ENCODE peak calls at places on chromosomes 13 and 19, in four cellular contexts. One of them, this sample, is unnamed.

GRCh38 chr13:75904012-75904411 is 267.9 kb downstream of the LMO7 start:
- DNase-seq in cardiac fibroblast: no peak
- DNase-seq in ureter: no peak
- DNase-seq in bronchial epithelial cell: no peak
- DNase-seq in this sample: no peak

GRCh38 chr13:44713793-44714469 is 137.8 kb upstream of the TSC22D1 start:
- DNase-seq in cardiac fibroblast: peak
- DNase-seq in bronchial epithelial cell: peak
- DNase-seq in ureter: no peak
- DNase-seq in this sample: no peak

GRCh38 chr13:51587372-51587771 is 3.1 kb downstream of the WDFY2 start:
- DNase-seq in bronchial epithelial cell: no peak
- DNase-seq in ureter: no peak
- DNase-seq in cardiac fibroblast: no peak
- DNase-seq in this sample: no peak

GRCh38 chr13:76873454-76873853 is 12.8 kb downstream of the KCTD12 start:
- DNase-seq in cardiac fibroblast: no peak
- DNase-seq in ureter: no peak
- DNase-seq in bronchial epithelial cell: no peak
- DNase-seq in this sample: no peak

GRCh38 chr13:71866173-71867091 is 572 bp downstream of the DACH1 start:
- DNase-seq in ureter: peak
- DNase-seq in cardiac fibroblast: peak
- DNase-seq in bronchial epithelial cell: no peak
- DNase-seq in this sample: no peak

GRCh38 chr19:47190167-47190727 is 40.8 kb downstream of the BBC3 start:
- DNase-seq in ureter: peak
- DNase-seq in cardiac fibroblast: peak
- DNase-seq in bronchial epithelial cell: peak
- DNase-seq in this sample: no peak

GRCh38 chr19:17647071-17648020 is 40.8 kb downstream of the UNC13A start:
- DNase-seq in ureter: no peak
- DNase-seq in cardiac fibroblast: no peak
- DNase-seq in bronchial epithelial cell: no peak
- DNase-seq in this sample: no peak

GRCh38 chr13:51999525-51999924 is 11.7 kb downstream of the ATP7B start:
- DNase-seq in ureter: peak
- DNase-seq in cardiac fibroblast: peak
- DNase-seq in bronchial epithelial cell: peak
- DNase-seq in this sample: no peak

GRCh38 chr19:40249201-40249600 is 22.7 kb upstream of the CCNP start:
- DNase-seq in bronchial epithelial cell: no peak
- DNase-seq in ureter: no peak
- DNase-seq in cardiac fibroblast: no peak
- DNase-seq in this sample: no peak

GRCh38 chr19:43310221-43310620 is 40.9 kb upstream of the PSG9 start:
- DNase-seq in bronchial epithelial cell: peak
- DNase-seq in ureter: no peak
- DNase-seq in cardiac fibroblast: no peak
- DNase-seq in this sample: peak

GRCh38 chr13:38872693-38873092 is 117.9 kb downstream of the STOML3 start:
- DNase-seq in cardiac fibroblast: peak
- DNase-seq in bronchial epithelial cell: peak
- DNase-seq in ureter: no peak
- DNase-seq in this sample: no peak

GRCh38 chr13:113599396-113599795 is 14.8 kb downstream of the TFDP1 start:
- DNase-seq in ureter: no peak
- DNase-seq in cardiac fibroblast: no peak
- DNase-seq in bronchial epithelial cell: no peak
- DNase-seq in this sample: no peak

GRCh38 chr13:90696254-90696653 is 651.2 kb upstream of the MIR17HG start:
- DNase-seq in bronchial epithelial cell: peak
- DNase-seq in ureter: no peak
- DNase-seq in cardiac fibroblast: peak
- DNase-seq in this sample: no peak

GRCh38 chr13:51590966-51591627 is 6.8 kb downstream of the WDFY2 start:
- DNase-seq in bronchial epithelial cell: peak
- DNase-seq in cardiac fibroblast: peak
- DNase-seq in ureter: no peak
- DNase-seq in this sample: no peak